ENCODE peak calls at places on chromosomes 6 and 20, in seven cellular contexts. P is tibial nerve; X is transverse colon; H is activated T-helper 1 cell treated with anti-CD3 and anti-CD28 coated beads, Interleukin-12 subunit alpha, Interleukin-12 subunit beta, Interleukin-2, Interleukin-4 antibody, amounts not matched to agents 30 ng/mL and 10 ng/mL and 1 ng/mL, durations not matched to agents 14 hours and 24 hours and 36 hours; M is neural crest cell; B is activated CD4-positive, alpha-beta T cell treated with anti-CD3 and anti-CD28 coated beads, Interleukin-2, amount 50 U/mL, for 1 hour; V is activated T-cell treated with anti-CD3 and anti-CD28 coated beads for 1 hour. D is an unnamed sample.

GRCh38 chr20:63552481-63553249 is 1.3 kb upstream of the FNDC11 start:
- DNase-seq in P (no peak), X (no peak), H (peak; percentile 62), M (no peak), B (peak; percentile 46), V (no peak), D (peak; percentile 66)

GRCh38 chr6:157962601-157963084 is 19.0 kb upstream of the SYNJ2 start:
- DNase-seq in P (no peak), X (no peak), H (no peak), M (no peak), B (no peak), V (no peak), D (peak; percentile 27)

GRCh38 chr20:1327241-1327653 is 1.7 kb downstream of the SDCBP2 start:
- DNase-seq in P (no peak), X (peak; percentile 41), H (no peak), M (no peak), B (no peak), V (no peak), D (no peak)

GRCh38 chr6:45021652-45022051 is 306.5 kb upstream of the RUNX2 start:
- DNase-seq in P (no peak), X (no peak), H (no peak), M (no peak), B (no peak), V (no peak), D (no peak)

GRCh38 chr6:3856576-3856975 is 7.4 kb downstream of the FAM50B start:
- DNase-seq in P (no peak), X (no peak), H (no peak), M (no peak), B (no peak), V (no peak), D (no peak)

GRCh38 chr20:54043044-54043967 is 27.1 kb downstream of the BCAS1 start:
- DNase-seq in P (no peak), X (no peak), H (no peak), M (no peak), B (no peak), V (no peak), D (no peak)

GRCh38 chr20:38805502-38805957 is at the start of gene PPP1R16B:
- DNase-seq in P (no peak), X (peak; percentile 70), H (peak; percentile 79), M (peak; percentile 54), B (peak; percentile 70), V (peak; percentile 70), D (peak; percentile 78)

GRCh38 chr6:79601020-79601609 is 30.0 kb upstream of the SH3BGRL2 start:
- DNase-seq in P (no peak), X (no peak), H (no peak), M (no peak), B (no peak), V (no peak), D (no peak)

GRCh38 chr20:32050851-32051556 is 1.0 kb upstream of the HCK start:
- DNase-seq in P (no peak), X (peak; percentile 44), H (no peak), M (no peak), B (no peak), V (no peak), D (no peak)

GRCh38 chr6:87702589-87702945 is 534 bp upstream of the AKIRIN2 start:
- DNase-seq in P (no peak), X (no peak), H (no peak), M (no peak), B (no peak), V (no peak), D (no peak)

GRCh38 chr6:121756643-121757042 is 321.2 kb downstream of the GJA1 start:
- DNase-seq in P (no peak), X (no peak), H (no peak), M (no peak), B (no peak), V (no peak), D (no peak)

GRCh38 chr6:158083687-158084325 is 84.3 kb downstream of the SERAC1 start:
- DNase-seq in P (no peak), X (no peak), H (no peak), M (no peak), B (no peak), V (no peak), D (no peak)

GRCh38 chr20:38337561-38338140 is 8.6 kb upstream of the LBP start:
- DNase-seq in P (no peak), X (no peak), H (no peak), M (peak; percentile 44), B (no peak), V (no peak), D (no peak)

GRCh38 chr20:43655937-43656336 is 11.0 kb upstream of the MYBL2 start:
- DNase-seq in P (no peak), X (no peak), H (no peak), M (no peak), B (no peak), V (no peak), D (no peak)

GRCh38 chr6:127185410-127185809 is 66.9 kb downstream of the RSPO3 start:
- DNase-seq in P (no peak), X (no peak), H (no peak), M (no peak), B (no peak), V (no peak), D (no peak)

GRCh38 chr6:148711833-148712653 is 34.8 kb upstream of the UST start:
- DNase-seq in P (no peak), X (no peak), H (no peak), M (no peak), B (no peak), V (no peak), D (no peak)

GRCh38 chr6:6993503-6994237 is 114.1 kb upstream of the RREB1 start:
- DNase-seq in P (no peak), X (no peak), H (no peak), M (no peak), B (no peak), V (no peak), D (no peak)

GRCh38 chr6:48183816-48184215 is 72.8 kb upstream of the PTCHD4 start:
- DNase-seq in P (no peak), X (no peak), H (no peak), M (no peak), B (no peak), V (no peak), D (no peak)